ENCODE peak calls at places on chromosomes 11 and 22, in five cellular contexts. W, R, K, H and N are unnamed samples.

GRCh38 chr11:97140885-97141494 is 751.2 kb downstream of the JRKL start:
- DNase-seq in W (peak; percentile 16), R (no peak), K (peak; percentile 7), H (no peak), N (no peak)

GRCh38 chr11:101797335-101797734 is 117.5 kb upstream of the CEP126 start:
- DNase-seq in W (no peak), R (no peak), K (no peak), H (no peak), N (no peak)

GRCh38 chr11:44750440-44751005 is 23.8 kb downstream of the TSPAN18 start:
- DNase-seq in W (no peak), R (no peak), K (no peak), H (no peak), N (no peak)

GRCh38 chr22:30606455-30607299 is at the start of gene TCN2:
- DNase-seq in W (peak; percentile 64), R (no peak), K (peak; percentile 80), H (no peak), N (peak; percentile 93)

GRCh38 chr11:73402834-73403185 is 26.6 kb downstream of the RELT start:
- DNase-seq in W (no peak), R (no peak), K (no peak), H (no peak), N (peak; percentile 63)

GRCh38 chr11:64619811-64620285 is 28.8 kb downstream of the SLC22A12 start:
- DNase-seq in W (peak; percentile 17), R (no peak), K (peak; percentile 70), H (no peak), N (peak; percentile 86)

GRCh38 chr22:29861672-29862297 is 21.2 kb upstream of the MTMR3 start:
- DNase-seq in W (no peak), R (no peak), K (no peak), H (no peak), N (no peak)

GRCh38 chr11:34600339-34601084 is 20.4 kb upstream of the EHF start:
- DNase-seq in W (peak; percentile 33), R (no peak), K (peak; percentile 12), H (no peak), N (no peak)

GRCh38 chr11:128157423-128158298 is 429.7 kb downstream of the ETS1 start:
- DNase-seq in W (peak; percentile 67), R (peak; percentile 81), K (peak; percentile 56), H (peak; percentile 75), N (peak; percentile 32)

GRCh38 chr22:29459773-29460172 is 20.2 kb upstream of the NEFH start:
- DNase-seq in W (no peak), R (no peak), K (no peak), H (no peak), N (peak; percentile 62)

GRCh38 chr11:31812392-31813241 is 1.5 kb upstream of the PAX6 start:
- DNase-seq in W (no peak), R (no peak), K (peak; percentile 62), H (no peak), N (peak; percentile 83)

GRCh38 chr11:84130646-84131427 is 844.7 kb upstream of the CCDC90B start:
- DNase-seq in W (no peak), R (no peak), K (no peak), H (peak; percentile 23), N (no peak)

GRCh38 chr11:57639321-57640067 is 10.2 kb downstream of the YPEL4 start:
- DNase-seq in W (no peak), R (no peak), K (peak; percentile 66), H (no peak), N (peak; percentile 98)

GRCh38 chr22:43921361-43921760 is 2.2 kb upstream of the PNPLA3 start:
- DNase-seq in W (peak; percentile 64), R (peak; percentile 33), K (no peak), H (peak; percentile 79), N (no peak)

GRCh38 chr11:15724611-15725010 is 609.9 kb downstream of the INSC start:
- DNase-seq in W (no peak), R (no peak), K (no peak), H (no peak), N (no peak)

GRCh38 chr11:28366549-28367341 is 258.6 kb downstream of the METTL15 start:
- DNase-seq in W (no peak), R (no peak), K (no peak), H (no peak), N (no peak)

GRCh38 chr11:11306855-11307254 is 46.2 kb downstream of the CSNK2A3 start:
- DNase-seq in W (peak; percentile 41), R (no peak), K (no peak), H (no peak), N (no peak)

GRCh38 chr11:72216638-72217037 is at the start of gene FOLR2:
- DNase-seq in W (no peak), R (no peak), K (no peak), H (no peak), N (no peak)

GRCh38 chr11:92267968-92268367 is 43.4 kb downstream of the FAT3 start:
- DNase-seq in W (no peak), R (no peak), K (no peak), H (no peak), N (no peak)

GRCh38 chr11:45997599-45997998 is 75.1 kb downstream of the LARGE2 start:
- DNase-seq in W (peak; percentile 25), R (no peak), K (no peak), H (no peak), N (no peak)

GRCh38 chr11:72254299-72254993 is 10.5 kb upstream of the PHOX2A start:
- DNase-seq in W (no peak), R (no peak), K (no peak), H (no peak), N (no peak)

GRCh38 chr22:20199413-20199842 is 48.6 kb upstream of the CCDC188 start:
- DNase-seq in W (no peak), R (no peak), K (no peak), H (no peak), N (no peak)

GRCh38 chr11:22829231-22830081 is at the start of gene SVIP:
- DNase-seq in W (peak; percentile 85), R (peak; percentile 71), K (peak; percentile 94), H (peak; percentile 65), N (peak; percentile 90)

GRCh38 chr11:22832315-22833041 is 2.9 kb upstream of the SVIP start:
- DNase-seq in W (peak; percentile 26), R (no peak), K (no peak), H (no peak), N (no peak)

GRCh38 chr11:22830082-22830414 is 447 bp upstream of the SVIP start:
- DNase-seq in W (no peak), R (no peak), K (no peak), H (no peak), N (no peak)

GRCh38 chr11:22828373-22828772 is 1.2 kb downstream of the SVIP start:
- DNase-seq in W (no peak), R (no peak), K (peak; percentile 15), H (no peak), N (no peak)
- H3K4me3 ChIP-seq in W (peak overlapping the region; percentile 92), R (peak overlapping the region; percentile 82), K (peak overlapping the region; percentile 96), H (no peak overlapping the region), N (no peak overlapping the region)

GRCh38 chr22:26485013-26485412 is 1.3 kb downstream of the SRRD start:
- DNase-seq in W (no peak), R (no peak), K (no peak), H (no peak), N (no peak)
- H3K36me3 ChIP-seq in W (peaks cover 10% of the 10 kb centered on the region), R (peaks cover 8% of the 10 kb centered on the region), K (peaks cover under 1% of the 10 kb centered on the region), H (peaks cover 32% of the 10 kb centered on the region), N (peaks cover 26% of the 10 kb centered on the region)

GRCh38 chr22:37632174-37633081 is 7.0 kb upstream of the SH3BP1 start:
- DNase-seq in W (no peak), R (no peak), K (no peak), H (no peak), N (peak; percentile 66)
- H3K4me3 ChIP-seq in W (no peak overlapping the region), R (no peak overlapping the region), K (no peak overlapping the region), H (no peak overlapping the region), N (no peak overlapping the region)

DNA sequence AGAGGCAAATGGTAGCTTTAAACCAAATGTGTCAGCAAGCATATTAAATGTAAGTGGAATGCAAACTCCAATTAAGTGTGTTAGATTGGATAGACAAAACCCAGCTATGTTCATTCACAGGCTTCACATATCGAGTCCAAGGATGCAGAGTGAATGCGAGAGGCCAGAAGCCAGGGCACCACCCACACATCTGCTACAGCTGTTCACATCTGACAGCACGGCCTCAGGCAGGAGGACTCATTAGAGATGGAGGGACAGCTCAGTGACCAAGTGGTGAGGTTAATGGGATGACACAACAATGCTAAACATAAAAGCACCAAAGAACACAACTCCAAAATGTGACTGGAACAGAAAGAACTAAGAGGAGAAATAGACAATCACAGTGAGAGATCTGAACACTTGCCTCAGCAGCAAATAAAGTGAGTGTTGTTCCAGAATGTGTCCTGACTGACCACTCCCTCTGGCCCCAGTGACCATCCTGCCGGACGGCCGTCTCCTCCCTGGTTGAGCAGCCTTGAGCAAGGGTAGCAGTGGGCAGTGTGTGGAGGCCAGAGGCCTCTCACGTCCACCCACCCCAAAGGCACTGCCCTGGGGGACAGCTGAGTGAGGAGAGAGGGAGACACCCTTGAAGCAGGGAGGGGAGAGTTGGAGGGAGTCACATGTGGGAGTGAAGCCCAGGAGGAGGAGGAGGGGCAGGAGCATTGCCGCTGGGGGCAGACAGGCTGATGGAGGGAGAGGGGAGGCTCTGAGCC is 23.7 kb downstream of the ALG12 start:
- DNase-seq in W (no peak), R (no peak), K (peak; percentile 37), H (no peak), N (peak; percentile 50)
- H3K36me3 ChIP-seq in W (no peaks in the 10 kb centered on the region), R (no peaks in the 10 kb centered on the region), K (peaks cover 32% of the 10 kb centered on the region), H (peaks cover 10% of the 10 kb centered on the region), N (peaks cover 1% of the 10 kb centered on the region)